ENCODE peak calls at places on chromosome 18, in eight cellular contexts. N is AG04450, F is osteoblast, V is GM12865, H is HCT116, L is spleen, P is brain microvascular endothelial cell, A is SK-N-SH. K is an unnamed sample.
A peak's percentile ranks its signal among the peaks of the same experiment; 100 is the strongest.

GRCh38 chr18:35267161-35267651 is 22.8 kb downstream of the ZSCAN30 start:
- DNase-seq in N (no peak), F (peak; percentile 77), V (no peak), H (no peak), L (peak; percentile 93), P (peak; percentile 7), A (peak; percentile 92), K (peak; percentile 72)

GRCh38 chr18:8283901-8284585 is 325.2 kb upstream of the RAB12 start:
- DNase-seq in N (peak; percentile 15), F (no peak), V (no peak), H (no peak), L (no peak), P (peak; percentile 33), A (no peak), K (peak; percentile 90)

GRCh38 chr18:267380-267687 is 513 bp downstream of the THOC1 start:
- DNase-seq in N (no peak), F (peak; percentile 68), V (no peak), H (no peak), L (no peak), P (peak; percentile 2), A (no peak), K (no peak)

GRCh38 chr18:45090526-45091140 is 409.9 kb downstream of the SETBP1 start:
- DNase-seq in N (peak; percentile 46), F (no peak), V (no peak), H (no peak), L (no peak), P (no peak), A (no peak), K (no peak)

GRCh38 chr18:44518666-44519065 is 162.0 kb upstream of the SETBP1 start:
- DNase-seq in N (no peak), F (no peak), V (no peak), H (no peak), L (no peak), P (no peak), A (no peak), K (peak; percentile 8)

GRCh38 chr18:76259012-76259568 is 236.0 kb downstream of the ZNF516 start:
- DNase-seq in N (no peak), F (no peak), V (no peak), H (no peak), L (no peak), P (no peak), A (no peak), K (peak; percentile 18)

GRCh38 chr18:36830141-36830495 is 1.2 kb downstream of the KIAA1328 start:
- DNase-seq in N (no peak), F (no peak), V (no peak), H (no peak), L (no peak), P (no peak), A (no peak), K (no peak)

GRCh38 chr18:74194691-74195090 is 46.4 kb downstream of the TIMM21 start:
- DNase-seq in N (no peak), F (no peak), V (no peak), H (no peak), L (no peak), P (no peak), A (no peak), K (no peak)

GRCh38 chr18:59428018-59428417 is 69.0 kb upstream of the LMAN1 start:
- DNase-seq in N (no peak), F (no peak), V (no peak), H (no peak), L (no peak), P (no peak), A (no peak), K (no peak)

GRCh38 chr18:5104246-5104645 is 92.8 kb downstream of the AKAIN1 start:
- DNase-seq in N (no peak), F (no peak), V (no peak), H (no peak), L (no peak), P (no peak), A (no peak), K (no peak)

GRCh38 chr18:55199291-55199963 is 240.2 kb upstream of the CCDC68 start:
- DNase-seq in N (no peak), F (no peak), V (no peak), H (no peak), L (no peak), P (no peak), A (no peak), K (no peak)

GRCh38 chr18:28068208-28068607 is 108.7 kb downstream of the CDH2 start:
- DNase-seq in N (no peak), F (no peak), V (no peak), H (no peak), L (no peak), P (no peak), A (no peak), K (no peak)

GRCh38 chr18:21740474-21740723 is 193 bp upstream of the MIB1 start:
- DNase-seq in N (no peak), F (no peak), V (peak; percentile 97), H (no peak), L (peak; percentile 99), P (peak; percentile 96), A (no peak), K (peak; percentile 98)

GRCh38 chr18:75408554-75409506 is 18.7 kb downstream of the SMIM21 start:
- DNase-seq in N (peak; percentile 88), F (peak; percentile 92), V (no peak), H (peak; percentile 98), L (no peak), P (peak; percentile 97), A (no peak), K (peak; percentile 91)

GRCh38 chr18:56374005-56374655 is 264.3 kb downstream of the TXNL1 start:
- DNase-seq in N (no peak), F (no peak), V (no peak), H (no peak), L (no peak), P (no peak), A (no peak), K (peak; percentile 11)

GRCh38 chr18:75456277-75456676 is 28.8 kb upstream of the SMIM21 start:
- DNase-seq in N (no peak), F (peak; percentile 80), V (no peak), H (no peak), L (no peak), P (no peak), A (no peak), K (peak; percentile 23)

GRCh38 chr18:46718501-46719341 is 38.1 kb downstream of the ST8SIA5 start:
- DNase-seq in N (no peak), F (peak; percentile 56), V (no peak), H (no peak), L (no peak), P (no peak), A (no peak), K (peak; percentile 5)

GRCh38 chr18:37962316-37962966 is 396.8 kb upstream of the CELF4 start:
- DNase-seq in N (no peak), F (no peak), V (no peak), H (no peak), L (no peak), P (no peak), A (no peak), K (no peak)

GRCh38 chr18:59744271-59744721 is 47.1 kb upstream of the CCBE1 start:
- DNase-seq in N (peak; percentile 66), F (no peak), V (no peak), H (no peak), L (no peak), P (peak; percentile 82), A (no peak), K (peak; percentile 93)

GRCh38 chr18:73677458-73677857 is 470.2 kb downstream of the FBXO15 start:
- DNase-seq in N (no peak), F (no peak), V (no peak), H (no peak), L (no peak), P (no peak), A (no peak), K (peak; percentile 80)

GRCh38 chr18:2846241-2846637 is 567 bp upstream of the EMILIN2 start:
- DNase-seq in N (no peak), F (peak; percentile 91), V (peak; percentile 26), H (no peak), L (peak; percentile 87), P (peak; percentile 10), A (no peak), K (peak; percentile 71)

GRCh38 chr18:75828379-75828778 is 400.9 kb upstream of the SMIM21 start:
- DNase-seq in N (no peak), F (no peak), V (no peak), H (no peak), L (no peak), P (no peak), A (peak; percentile 32), K (no peak)

DNA sequence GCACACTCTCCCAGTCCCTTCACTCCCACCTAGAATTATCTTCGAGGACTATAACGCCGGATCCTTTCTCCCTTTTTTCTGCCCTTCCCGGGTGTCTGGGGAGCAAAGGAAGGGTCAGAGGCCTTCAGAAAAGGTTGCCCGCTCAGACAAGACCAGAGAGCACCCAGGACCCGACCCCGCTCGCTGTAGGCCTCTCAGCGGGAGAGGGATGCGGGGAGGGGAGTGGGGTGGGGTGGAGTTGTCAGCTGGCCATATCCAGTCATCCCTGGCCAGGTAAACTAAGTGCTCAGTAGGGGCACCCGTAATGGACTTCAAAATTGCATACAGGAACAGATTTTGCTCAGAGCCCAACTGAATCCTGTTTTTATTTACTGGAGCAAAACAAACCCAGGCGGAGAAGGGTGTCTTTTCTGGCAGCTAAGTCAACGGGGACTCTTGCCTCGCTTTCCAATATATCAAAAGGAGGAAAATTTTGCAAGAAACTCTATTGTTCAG is 65.0 kb downstream of the NOL4 start:
- DNase-seq in N (no peak), F (no peak), V (no peak), H (no peak), L (no peak), P (no peak), A (peak; percentile 57), K (no peak)
- H3K4me3 ChIP-seq in N (no peak overlapping the region), F (no peak overlapping the region), V (no peak overlapping the region), H (no peak overlapping the region), L (peak overlapping the region; percentile 10), P (peak overlapping the region; percentile 55), A (peak overlapping the region; percentile 51), K (no peak overlapping the region)

GRCh38 chr18:26405190-26405781 is 143.1 kb downstream of the KCTD1 start:
- DNase-seq in N (no peak), F (no peak), V (peak; percentile 74), H (peak; percentile 36), L (no peak), P (peak; percentile 12), A (peak; percentile 62), K (peak; percentile 53)
- TF ChIP-seq CTCF in N (peak; percentile 57), F (peak; percentile 43), V (peak; percentile 65), H (peak; percentile 64), L (no peak), P (peak; percentile 65), A (peak; percentile 70), K (peak; percentile 45)

GRCh38 chr18:79393181-79393598 is 2.5 kb upstream of the NFATC1 start:
- DNase-seq in N (no peak), F (peak; percentile 96), V (no peak), H (no peak), L (peak; percentile 84), P (no peak), A (no peak), K (no peak)
- H3K4me3 ChIP-seq in N (peak overlapping the region; percentile 52), F (peak overlapping the region; percentile 71), V (no peak overlapping the region), H (peak overlapping the region; percentile 59), L (peak overlapping the region; percentile 51), P (peak overlapping the region; percentile 39), A (no peak overlapping the region), K (peak overlapping the region; percentile 55)

DNA sequence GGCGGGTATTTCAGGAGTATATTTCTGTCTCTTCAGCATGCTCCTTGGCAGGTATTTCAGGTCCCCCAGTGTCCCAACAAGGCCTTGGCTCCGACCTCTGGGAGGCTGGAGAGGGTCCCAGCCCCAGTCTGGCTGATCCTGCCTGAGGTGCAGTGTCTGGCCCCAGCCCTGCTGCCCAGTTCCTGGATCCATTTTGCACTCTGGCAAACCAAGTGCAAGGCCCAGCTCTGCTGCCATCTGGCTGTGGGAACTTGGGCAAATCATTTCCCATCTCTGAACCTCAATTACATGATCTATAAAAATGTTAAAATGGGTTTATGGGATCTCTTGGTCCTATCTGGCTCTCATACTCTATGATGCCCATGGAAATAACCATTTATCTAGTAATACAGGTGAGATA is 63.6 kb downstream of the ZBTB7C start:
- DNase-seq in N (no peak), F (peak; percentile 73), V (no peak), H (peak; percentile 12), L (peak; percentile 58), P (peak; percentile 9), A (no peak), K (peak; percentile 41)
- TF ChIP-seq CTCF in N (peak; percentile 39), F (peak; percentile 59), V (no peak), H (peak; percentile 49), L (no peak), P (peak; percentile 76), A (peak; percentile 54), K (peak; percentile 73)